ENCODE peak calls at places on chromosomes 12 and 14, in six cellular contexts. One of them, this sample, is unnamed.

GRCh38 chr12:113021500-113021899 is 35.0 kb upstream of the DTX1 start:
- DNase-seq in progenitor cell of endocrine pancreas: no peak
- DNase-seq in choroid plexus epithelial cell: no peak
- DNase-seq in astrocyte of the spinal cord: no peak
- DNase-seq in GM13977: no peak
- DNase-seq in pancreas: no peak
- DNase-seq in this sample: no peak

GRCh38 chr12:124316257-124316656 is 21.4 kb downstream of the RFLNA start:
- DNase-seq in progenitor cell of endocrine pancreas: no peak
- DNase-seq in choroid plexus epithelial cell: no peak
- DNase-seq in astrocyte of the spinal cord: no peak
- DNase-seq in GM13977: no peak
- DNase-seq in pancreas: no peak
- DNase-seq in this sample: no peak

GRCh38 chr12:122984612-122985358 is 4.3 kb downstream of the ARL6IP4 start:
- DNase-seq in progenitor cell of endocrine pancreas: no peak
- DNase-seq in choroid plexus epithelial cell: no peak
- DNase-seq in astrocyte of the spinal cord: no peak
- DNase-seq in GM13977: no peak
- DNase-seq in pancreas: no peak
- DNase-seq in this sample: no peak

GRCh38 chr12:23534196-23534595 is 415.3 kb downstream of the SOX5 start:
- DNase-seq in progenitor cell of endocrine pancreas: no peak
- DNase-seq in choroid plexus epithelial cell: no peak
- DNase-seq in astrocyte of the spinal cord: no peak
- DNase-seq in GM13977: no peak
- DNase-seq in pancreas: no peak
- DNase-seq in this sample: no peak

GRCh38 chr14:35319509-35319908 is 27.3 kb downstream of the PSMA6 start:
- DNase-seq in progenitor cell of endocrine pancreas: no peak
- DNase-seq in choroid plexus epithelial cell: no peak
- DNase-seq in astrocyte of the spinal cord: no peak
- DNase-seq in GM13977: no peak
- DNase-seq in pancreas: no peak
- DNase-seq in this sample: no peak

GRCh38 chr12:109779382-109779781 is 53.8 kb downstream of the TRPV4 start:
- DNase-seq in progenitor cell of endocrine pancreas: no peak
- DNase-seq in choroid plexus epithelial cell: no peak
- DNase-seq in astrocyte of the spinal cord: no peak
- DNase-seq in GM13977: no peak
- DNase-seq in pancreas: no peak
- DNase-seq in this sample: no peak

GRCh38 chr12:52121848-52122838 is 42.6 kb downstream of the SMIM41 start:
- DNase-seq in progenitor cell of endocrine pancreas: peak; percentile 64
- DNase-seq in choroid plexus epithelial cell: peak; percentile 67
- DNase-seq in astrocyte of the spinal cord: peak; percentile 42
- DNase-seq in GM13977: peak; percentile 79
- DNase-seq in pancreas: peak; percentile 89
- DNase-seq in this sample: peak; percentile 68

GRCh38 chr14:76546426-76547221 is 170.7 kb downstream of the ESRRB start:
- DNase-seq in progenitor cell of endocrine pancreas: peak; percentile 18
- DNase-seq in choroid plexus epithelial cell: no peak
- DNase-seq in astrocyte of the spinal cord: no peak
- DNase-seq in GM13977: peak; percentile 54
- DNase-seq in pancreas: no peak
- DNase-seq in this sample: peak; percentile 25

GRCh38 chr12:51847830-51848727 is at the start of gene FIGNL2:
- DNase-seq in progenitor cell of endocrine pancreas: peak; percentile 52
- DNase-seq in choroid plexus epithelial cell: no peak
- DNase-seq in astrocyte of the spinal cord: no peak
- DNase-seq in GM13977: peak; percentile 48
- DNase-seq in pancreas: no peak
- DNase-seq in this sample: peak; percentile 58

GRCh38 chr12:120598674-120599463 is 17.7 kb upstream of the POP5 start:
- DNase-seq in progenitor cell of endocrine pancreas: no peak
- DNase-seq in choroid plexus epithelial cell: peak; percentile 56
- DNase-seq in astrocyte of the spinal cord: no peak
- DNase-seq in GM13977: no peak
- DNase-seq in pancreas: no peak
- DNase-seq in this sample: peak; percentile 32

GRCh38 chr12:19780460-19780859 is 341.2 kb downstream of the AEBP2 start:
- DNase-seq in progenitor cell of endocrine pancreas: no peak
- DNase-seq in choroid plexus epithelial cell: no peak
- DNase-seq in astrocyte of the spinal cord: no peak
- DNase-seq in GM13977: no peak
- DNase-seq in pancreas: no peak
- DNase-seq in this sample: no peak

GRCh38 chr14:22266141-22266442 is 322.9 kb downstream of the DAD1 start:
- DNase-seq in progenitor cell of endocrine pancreas: no peak
- DNase-seq in choroid plexus epithelial cell: peak; percentile 38
- DNase-seq in astrocyte of the spinal cord: no peak
- DNase-seq in GM13977: no peak
- DNase-seq in pancreas: no peak
- DNase-seq in this sample: no peak

GRCh38 chr12:110157539-110157938 is 33.4 kb downstream of the IFT81 start:
- DNase-seq in progenitor cell of endocrine pancreas: no peak
- DNase-seq in choroid plexus epithelial cell: no peak
- DNase-seq in astrocyte of the spinal cord: no peak
- DNase-seq in GM13977: no peak
- DNase-seq in pancreas: no peak
- DNase-seq in this sample: no peak

GRCh38 chr12:58387199-58387598 is 445.8 kb downstream of the ATP23 start:
- DNase-seq in progenitor cell of endocrine pancreas: no peak
- DNase-seq in choroid plexus epithelial cell: peak; percentile 42
- DNase-seq in astrocyte of the spinal cord: peak; percentile 76
- DNase-seq in GM13977: no peak
- DNase-seq in pancreas: no peak
- DNase-seq in this sample: no peak

GRCh38 chr12:89245090-89245489 is 107.2 kb downstream of the DUSP6 start:
- DNase-seq in progenitor cell of endocrine pancreas: no peak
- DNase-seq in choroid plexus epithelial cell: peak; percentile 60
- DNase-seq in astrocyte of the spinal cord: no peak
- DNase-seq in GM13977: no peak
- DNase-seq in pancreas: no peak
- DNase-seq in this sample: peak; percentile 58

GRCh38 chr12:77337327-77337726 is 272.0 kb upstream of the E2F7 start:
- DNase-seq in progenitor cell of endocrine pancreas: no peak
- DNase-seq in choroid plexus epithelial cell: no peak
- DNase-seq in astrocyte of the spinal cord: no peak
- DNase-seq in GM13977: no peak
- DNase-seq in pancreas: no peak
- DNase-seq in this sample: no peak

GRCh38 chr12:92703777-92704176 is 988 bp downstream of the PLEKHG7 start:
- DNase-seq in progenitor cell of endocrine pancreas: no peak
- DNase-seq in choroid plexus epithelial cell: peak; percentile 21
- DNase-seq in astrocyte of the spinal cord: no peak
- DNase-seq in GM13977: no peak
- DNase-seq in pancreas: no peak
- DNase-seq in this sample: no peak

GRCh38 chr14:68815288-68816182 is 22.7 kb upstream of the ZFP36L1 start:
- DNase-seq in progenitor cell of endocrine pancreas: no peak
- DNase-seq in choroid plexus epithelial cell: no peak
- DNase-seq in astrocyte of the spinal cord: no peak
- DNase-seq in GM13977: peak; percentile 46
- DNase-seq in pancreas: no peak
- DNase-seq in this sample: no peak

GRCh38 chr12:107320929-107321618 is 227.7 kb upstream of the CRY1 start:
- DNase-seq in progenitor cell of endocrine pancreas: no peak
- DNase-seq in choroid plexus epithelial cell: peak; percentile 71
- DNase-seq in astrocyte of the spinal cord: peak; percentile 74
- DNase-seq in GM13977: no peak
- DNase-seq in pancreas: no peak
- DNase-seq in this sample: peak; percentile 30

GRCh38 chr14:51472881-51473280 is 178.8 kb upstream of the FRMD6 start:
- DNase-seq in progenitor cell of endocrine pancreas: no peak
- DNase-seq in choroid plexus epithelial cell: no peak
- DNase-seq in astrocyte of the spinal cord: no peak
- DNase-seq in GM13977: no peak
- DNase-seq in pancreas: no peak
- DNase-seq in this sample: no peak

GRCh38 chr14:51576899-51577298 is 74.8 kb upstream of the FRMD6 start:
- DNase-seq in progenitor cell of endocrine pancreas: no peak
- DNase-seq in choroid plexus epithelial cell: peak; percentile 67
- DNase-seq in astrocyte of the spinal cord: no peak
- DNase-seq in GM13977: no peak
- DNase-seq in pancreas: no peak
- DNase-seq in this sample: no peak

GRCh38 chr12:53078425-53079225 is 565 bp downstream of the SPRYD3 start:
- DNase-seq in progenitor cell of endocrine pancreas: no peak
- DNase-seq in choroid plexus epithelial cell: peak; percentile 47
- DNase-seq in astrocyte of the spinal cord: no peak
- DNase-seq in GM13977: no peak
- DNase-seq in pancreas: no peak
- DNase-seq in this sample: no peak

GRCh38 chr14:104639889-104640548 is 35.4 kb upstream of the TMEM179 start:
- DNase-seq in progenitor cell of endocrine pancreas: peak; percentile 61
- DNase-seq in choroid plexus epithelial cell: peak; percentile 69
- DNase-seq in astrocyte of the spinal cord: peak; percentile 32
- DNase-seq in GM13977: peak; percentile 88
- DNase-seq in pancreas: peak; percentile 86
- DNase-seq in this sample: peak; percentile 85

DNA sequence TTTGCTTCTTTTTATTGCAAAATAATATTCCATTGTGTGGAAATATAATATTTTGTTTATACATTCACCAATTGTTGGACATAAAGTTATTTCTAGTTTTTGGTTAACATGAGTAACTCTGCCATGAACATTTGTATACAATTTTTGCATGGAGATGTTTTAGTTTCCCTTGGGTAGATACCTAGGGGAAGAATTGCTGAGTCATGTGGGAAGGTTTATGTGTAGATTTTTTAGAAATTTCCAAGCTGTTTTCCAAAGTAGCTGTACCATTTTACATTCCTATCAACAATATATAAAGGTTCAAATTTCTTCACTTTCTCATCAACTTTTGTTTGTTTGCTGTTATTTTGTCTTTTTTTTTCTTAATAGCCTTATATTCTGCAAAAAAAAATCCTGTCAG is 664.7 kb upstream of the FBXO33 start:
- DNase-seq in progenitor cell of endocrine pancreas: no peak
- DNase-seq in choroid plexus epithelial cell: no peak
- DNase-seq in astrocyte of the spinal cord: no peak
- DNase-seq in GM13977: no peak
- DNase-seq in pancreas: no peak
- DNase-seq in this sample: no peak
- TF ChIP-seq CTCF in progenitor cell of endocrine pancreas: no peak
- TF ChIP-seq CTCF in choroid plexus epithelial cell: no peak
- TF ChIP-seq CTCF in astrocyte of the spinal cord: no peak
- TF ChIP-seq CTCF in GM13977: no peak
- TF ChIP-seq CTCF in pancreas: no peak
- TF ChIP-seq CTCF in this sample: no peak

GRCh38 chr12:2461046-2461445 is 333.7 kb upstream of the FKBP4 start:
- DNase-seq in progenitor cell of endocrine pancreas: no peak
- DNase-seq in choroid plexus epithelial cell: no peak
- DNase-seq in astrocyte of the spinal cord: no peak
- DNase-seq in GM13977: no peak
- DNase-seq in pancreas: no peak
- DNase-seq in this sample: no peak

GRCh38 chr12:2467447-2468195 is 327.1 kb upstream of the FKBP4 start:
- DNase-seq in progenitor cell of endocrine pancreas: no peak
- DNase-seq in choroid plexus epithelial cell: no peak
- DNase-seq in astrocyte of the spinal cord: no peak
- DNase-seq in GM13977: no peak
- DNase-seq in pancreas: no peak
- DNase-seq in this sample: no peak

GRCh38 chr12:2462087-2462486 is 332.7 kb upstream of the FKBP4 start:
- DNase-seq in progenitor cell of endocrine pancreas: no peak
- DNase-seq in choroid plexus epithelial cell: no peak
- DNase-seq in astrocyte of the spinal cord: no peak
- DNase-seq in GM13977: no peak
- DNase-seq in pancreas: no peak
- DNase-seq in this sample: no peak

GRCh38 chr12:2461645-2462044 is 333.1 kb upstream of the FKBP4 start:
- DNase-seq in progenitor cell of endocrine pancreas: no peak
- DNase-seq in choroid plexus epithelial cell: no peak
- DNase-seq in astrocyte of the spinal cord: no peak
- DNase-seq in GM13977: no peak
- DNase-seq in pancreas: no peak
- DNase-seq in this sample: no peak

DNA sequence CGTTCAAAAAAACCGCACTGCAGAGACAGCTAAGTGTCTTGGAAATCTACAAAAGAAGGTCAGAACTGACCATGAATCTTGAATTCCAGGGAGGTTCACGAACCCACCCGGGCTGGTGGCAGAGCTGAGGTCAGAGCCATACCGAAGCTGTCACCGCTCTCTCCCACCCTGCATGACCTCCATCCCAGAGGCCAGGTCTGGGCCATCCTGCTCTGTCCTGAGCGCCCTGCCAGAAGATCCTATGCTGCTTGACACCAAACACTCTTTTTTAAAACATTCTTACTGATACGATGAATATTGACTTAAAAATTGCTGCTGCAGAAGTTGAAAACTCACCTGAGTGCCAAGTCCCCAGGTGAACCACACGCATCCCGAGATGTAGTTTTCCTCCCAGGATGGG is 329.1 kb upstream of the FKBP4 start:
- DNase-seq in progenitor cell of endocrine pancreas: no peak
- DNase-seq in choroid plexus epithelial cell: no peak
- DNase-seq in astrocyte of the spinal cord: no peak
- DNase-seq in GM13977: no peak
- DNase-seq in pancreas: no peak
- DNase-seq in this sample: no peak
- TF ChIP-seq CTCF in progenitor cell of endocrine pancreas: no peak
- TF ChIP-seq CTCF in choroid plexus epithelial cell: no peak
- TF ChIP-seq CTCF in astrocyte of the spinal cord: no peak
- TF ChIP-seq CTCF in GM13977: no peak
- TF ChIP-seq CTCF in pancreas: no peak
- TF ChIP-seq CTCF in this sample: no peak

GRCh38 chr12:6949063-6949594 is 2.0 kb upstream of the PTPN6 start:
- DNase-seq in progenitor cell of endocrine pancreas: no peak
- DNase-seq in choroid plexus epithelial cell: no peak
- DNase-seq in astrocyte of the spinal cord: no peak
- DNase-seq in GM13977: no peak
- DNase-seq in pancreas: no peak
- DNase-seq in this sample: no peak
- TF ChIP-seq CTCF in progenitor cell of endocrine pancreas: no peak
- TF ChIP-seq CTCF in choroid plexus epithelial cell: no peak
- TF ChIP-seq CTCF in astrocyte of the spinal cord: no peak
- TF ChIP-seq CTCF in GM13977: peak; percentile 26
- TF ChIP-seq CTCF in pancreas: no peak
- TF ChIP-seq CTCF in this sample: no peak

DNA sequence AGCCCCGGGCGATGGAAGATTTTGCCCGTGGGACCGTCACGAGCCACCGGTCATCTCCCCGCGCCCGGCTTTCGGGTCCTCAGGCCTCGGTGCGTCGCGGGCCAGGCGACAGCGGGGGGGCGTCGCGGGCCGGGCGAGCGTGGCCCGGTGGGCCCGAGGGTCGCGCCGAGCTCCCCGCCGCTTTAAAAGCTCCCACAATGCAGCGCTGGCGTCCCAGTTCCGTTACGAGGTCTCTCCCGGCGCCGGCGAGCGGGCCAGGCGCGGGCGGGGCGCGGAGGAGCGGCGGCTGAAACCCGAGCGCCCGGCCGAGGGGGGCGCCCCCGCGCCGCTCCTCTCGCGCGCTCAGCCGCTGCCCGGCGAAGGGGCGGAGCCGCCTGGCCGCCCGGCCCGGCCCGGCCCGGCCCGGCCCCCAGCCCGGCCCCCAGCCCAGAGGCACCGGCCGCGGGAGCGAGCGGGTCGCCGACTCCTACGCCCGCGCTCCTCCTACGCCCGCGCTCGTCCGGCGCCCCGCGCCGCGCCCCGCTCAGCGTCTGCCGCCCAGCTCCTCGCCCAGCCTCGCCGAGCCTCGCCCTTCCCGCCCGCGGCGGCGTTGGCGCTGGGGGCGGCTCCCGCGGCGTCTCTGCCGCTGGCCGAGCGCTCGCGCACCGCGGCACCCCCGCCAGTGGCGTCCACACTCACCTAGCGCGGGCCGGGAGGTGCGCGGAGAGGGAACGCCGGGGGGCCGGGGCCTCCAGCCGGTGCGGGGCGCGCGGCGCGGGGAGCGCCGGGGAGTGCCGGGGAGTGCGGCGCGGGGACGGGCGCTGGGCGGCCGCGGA is at the start of gene RASSF8:
- DNase-seq in progenitor cell of endocrine pancreas: peak; percentile 80
- DNase-seq in choroid plexus epithelial cell: peak; percentile 79
- DNase-seq in astrocyte of the spinal cord: peak; percentile 77
- DNase-seq in GM13977: peak; percentile 82
- DNase-seq in pancreas: peak; percentile 91
- DNase-seq in this sample: peak; percentile 89
- TF ChIP-seq CTCF in progenitor cell of endocrine pancreas: peak; percentile 18
- TF ChIP-seq CTCF in choroid plexus epithelial cell: no peak
- TF ChIP-seq CTCF in astrocyte of the spinal cord: no peak
- TF ChIP-seq CTCF in GM13977: peak; percentile 15
- TF ChIP-seq CTCF in pancreas: no peak
- TF ChIP-seq CTCF in this sample: no peak

This sample was measured in cardiac muscle cell.